ENCODE peak calls at places on chromosome 4, in five cellular contexts. Y is lower lobe of right lung, N is tibial artery, O is SJSA1, H is psoas muscle. G is an unnamed sample.

GRCh38 chr4:108045687-108046024 is 56.0 kb downstream of the HADH start:
- DNase-seq in Y (peak; percentile 61), N (no peak), O (no peak), H (peak; percentile 59), G (peak; percentile 60)

GRCh38 chr4:135032670-135033069 is 831.1 kb upstream of the PABPC4L start:
- DNase-seq in Y (no peak), N (no peak), O (no peak), H (no peak), G (no peak)

GRCh38 chr4:185504098-185505047 is 30.9 kb downstream of the PDLIM3 start:
- DNase-seq in Y (peak; percentile 65), N (peak; percentile 74), O (no peak), H (peak; percentile 92), G (peak; percentile 91)

GRCh38 chr4:142705820-142706219 is 140.3 kb downstream of the INPP4B start:
- DNase-seq in Y (no peak), N (no peak), O (no peak), H (no peak), G (no peak)

GRCh38 chr4:85864806-85865205 is 389.9 kb downstream of the ARHGAP24 start:
- DNase-seq in Y (no peak), N (no peak), O (no peak), H (no peak), G (no peak)

GRCh38 chr4:14445882-14446281 is 556.4 kb upstream of the CPEB2 start:
- DNase-seq in Y (no peak), N (no peak), O (no peak), H (no peak), G (no peak)

GRCh38 chr4:143294310-143294709 is 42.4 kb upstream of the GAB1 start:
- DNase-seq in Y (peak; percentile 58), N (peak; percentile 66), O (no peak), H (peak; percentile 83), G (peak; percentile 89)

GRCh38 chr4:52751349-52751911 is at the start of gene ERVMER34-1:
- DNase-seq in Y (peak; percentile 80), N (peak; percentile 32), O (no peak), H (peak; percentile 52), G (peak; percentile 45)

GRCh38 chr4:173505924-173506779 is 23.9 kb downstream of the HAND2 start:
- DNase-seq in Y (no peak), N (peak; percentile 66), O (no peak), H (no peak), G (peak; percentile 75)

GRCh38 chr4:6343950-6344408 is 74.3 kb downstream of the WFS1 start:
- DNase-seq in Y (peak; percentile 18), N (no peak), O (peak; percentile 5), H (no peak), G (peak; percentile 54)

GRCh38 chr4:24594887-24595286 is 10.5 kb upstream of the DHX15 start:
- DNase-seq in Y (no peak), N (no peak), O (no peak), H (no peak), G (no peak)

GRCh38 chr4:84498203-84499026 is 677 bp downstream of the NKX6-1 start:
- DNase-seq in Y (no peak), N (no peak), O (peak; percentile 63), H (no peak), G (peak; percentile 87)

GRCh38 chr4:21948347-21949072 is at the start of gene KCNIP4:
- DNase-seq in Y (no peak), N (no peak), O (no peak), H (peak; percentile 45), G (peak; percentile 72)

GRCh38 chr4:48645225-48645794 is 134.8 kb downstream of the FRYL start:
- DNase-seq in Y (no peak), N (no peak), O (no peak), H (no peak), G (no peak)

GRCh38 chr4:16710198-16710597 is 188.2 kb downstream of the LDB2 start:
- DNase-seq in Y (no peak), N (no peak), O (no peak), H (no peak), G (no peak)

GRCh38 chr4:162461952-162462351 is 298.2 kb upstream of the FSTL5 start:
- DNase-seq in Y (no peak), N (no peak), O (no peak), H (no peak), G (no peak)

GRCh38 chr4:38111024-38111423 is 150.8 kb downstream of the PTTG2 start:
- DNase-seq in Y (no peak), N (no peak), O (no peak), H (no peak), G (no peak)

GRCh38 chr4:142883433-142883832 is 37.3 kb upstream of the INPP4B start:
- DNase-seq in Y (no peak), N (no peak), O (no peak), H (no peak), G (no peak)

GRCh38 chr4:159677521-159677920 is 574.6 kb downstream of the RAPGEF2 start:
- DNase-seq in Y (no peak), N (no peak), O (no peak), H (no peak), G (no peak)

GRCh38 chr4:1042352-1043025 is 31.1 kb downstream of the FGFRL1 start:
- DNase-seq in Y (peak; percentile 28), N (no peak), O (no peak), H (no peak), G (peak; percentile 44)

GRCh38 chr4:123554263-123554662 is 157.7 kb downstream of the SPRY1 start:
- DNase-seq in Y (no peak), N (no peak), O (no peak), H (no peak), G (no peak)

GRCh38 chr4:153140294-153140693 is 63.9 kb upstream of the TRIM2 start:
- DNase-seq in Y (no peak), N (no peak), O (no peak), H (no peak), G (no peak)

GRCh38 chr4:48290146-48290772 is 20.6 kb upstream of the TEC start:
- DNase-seq in Y (no peak), N (no peak), O (no peak), H (no peak), G (no peak)

GRCh38 chr4:72984351-72984750 is 85.2 kb downstream of the COX18 start:
- DNase-seq in Y (no peak), N (no peak), O (no peak), H (no peak), G (no peak)

GRCh38 chr4:77510367-77510766 is 95.3 kb upstream of the CXCL13 start:
- DNase-seq in Y (no peak), N (no peak), O (no peak), H (no peak), G (no peak)

GRCh38 chr4:103786014-103786413 is 66.2 kb upstream of the TACR3 start:
- DNase-seq in Y (no peak), N (no peak), O (peak; percentile 9), H (no peak), G (no peak)

GRCh38 chr4:8528713-8529112 is 51.5 kb upstream of the GPR78 start:
- DNase-seq in Y (no peak), N (no peak), O (peak; percentile 69), H (no peak), G (no peak)

GRCh38 chr4:107314156-107314555 is 278.0 kb upstream of the DKK2 start:
- DNase-seq in Y (no peak), N (no peak), O (no peak), H (no peak), G (no peak)

GRCh38 chr4:128861856-128862518 is 52.5 kb downstream of the JADE1 start:
- DNase-seq in Y (peak; percentile 58), N (no peak), O (no peak), H (no peak), G (no peak)

GRCh38 chr4:128859887-128860774 is 50.6 kb downstream of the JADE1 start:
- DNase-seq in Y (no peak), N (no peak), O (no peak), H (no peak), G (no peak)

GRCh38 chr4:128856246-128856645 is 46.7 kb downstream of the JADE1 start:
- DNase-seq in Y (no peak), N (no peak), O (no peak), H (no peak), G (no peak)

GRCh38 chr4:128855656-128856055 is 46.2 kb downstream of the JADE1 start:
- DNase-seq in Y (no peak), N (no peak), O (no peak), H (no peak), G (no peak)

GRCh38 chr4:128858875-128859696 is 49.6 kb downstream of the JADE1 start:
- DNase-seq in Y (no peak), N (no peak), O (no peak), H (no peak), G (peak; percentile 56)
- H3K27ac ChIP-seq in Y (no peak overlapping the region), N (no peak overlapping the region), O (no peak overlapping the region), H (no peak overlapping the region), G (no peak overlapping the region)

GRCh38 chr4:149881744-149882143 is 66.1 kb upstream of the IQCM start:
- DNase-seq in Y (no peak), N (no peak), O (no peak), H (no peak), G (no peak)
- H3K4me1 ChIP-seq in Y (peaks cover 4% of the 10 kb centered on the region), N (no peaks in the 10 kb centered on the region), O (peaks cover 18% of the 10 kb centered on the region), H (no peaks in the 10 kb centered on the region), G (no peaks in the 10 kb centered on the region)

DNA sequence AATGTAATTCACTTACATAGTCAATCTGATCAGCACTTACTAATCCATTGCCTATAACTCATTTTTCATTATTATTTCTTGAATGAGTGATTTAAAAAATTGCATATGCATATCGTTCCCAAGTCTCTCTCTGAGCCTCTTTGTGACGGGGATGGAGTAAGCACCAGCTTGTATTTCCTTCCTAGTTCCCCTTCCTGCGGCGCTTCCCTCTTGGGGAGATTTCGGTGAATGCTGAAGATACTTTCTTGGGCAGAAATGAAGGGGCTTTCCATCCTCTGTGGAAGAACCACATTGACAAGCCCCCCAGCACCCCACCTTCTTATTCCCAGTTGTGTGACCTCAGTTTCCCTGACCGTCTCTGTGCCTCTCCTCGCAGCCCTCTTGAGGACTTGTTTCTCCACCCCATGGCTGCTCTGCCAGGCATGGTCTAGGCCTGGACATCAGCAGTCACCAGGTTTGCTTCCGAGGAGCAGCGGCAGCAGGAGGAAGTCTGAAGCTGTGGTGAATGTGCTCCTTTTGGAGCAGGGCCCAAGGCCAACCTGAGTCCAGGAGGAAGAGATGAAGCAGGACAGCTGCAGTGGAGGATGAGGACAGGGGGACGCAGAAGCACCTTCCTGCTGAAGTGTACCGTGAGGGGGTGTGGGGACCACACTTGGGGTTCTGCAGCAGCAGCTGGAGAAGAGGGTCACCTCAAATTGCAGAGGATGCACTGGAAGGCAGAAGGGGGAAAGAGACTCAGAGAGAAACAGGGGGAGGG is 124.9 kb downstream of the IRF2 start:
- DNase-seq in Y (no peak), N (no peak), O (no peak), H (no peak), G (no peak)
- H3K4me3 ChIP-seq in Y (no peak overlapping the region), N (no peak overlapping the region), O (no peak overlapping the region), H (no peak overlapping the region), G (no peak overlapping the region)

DNA sequence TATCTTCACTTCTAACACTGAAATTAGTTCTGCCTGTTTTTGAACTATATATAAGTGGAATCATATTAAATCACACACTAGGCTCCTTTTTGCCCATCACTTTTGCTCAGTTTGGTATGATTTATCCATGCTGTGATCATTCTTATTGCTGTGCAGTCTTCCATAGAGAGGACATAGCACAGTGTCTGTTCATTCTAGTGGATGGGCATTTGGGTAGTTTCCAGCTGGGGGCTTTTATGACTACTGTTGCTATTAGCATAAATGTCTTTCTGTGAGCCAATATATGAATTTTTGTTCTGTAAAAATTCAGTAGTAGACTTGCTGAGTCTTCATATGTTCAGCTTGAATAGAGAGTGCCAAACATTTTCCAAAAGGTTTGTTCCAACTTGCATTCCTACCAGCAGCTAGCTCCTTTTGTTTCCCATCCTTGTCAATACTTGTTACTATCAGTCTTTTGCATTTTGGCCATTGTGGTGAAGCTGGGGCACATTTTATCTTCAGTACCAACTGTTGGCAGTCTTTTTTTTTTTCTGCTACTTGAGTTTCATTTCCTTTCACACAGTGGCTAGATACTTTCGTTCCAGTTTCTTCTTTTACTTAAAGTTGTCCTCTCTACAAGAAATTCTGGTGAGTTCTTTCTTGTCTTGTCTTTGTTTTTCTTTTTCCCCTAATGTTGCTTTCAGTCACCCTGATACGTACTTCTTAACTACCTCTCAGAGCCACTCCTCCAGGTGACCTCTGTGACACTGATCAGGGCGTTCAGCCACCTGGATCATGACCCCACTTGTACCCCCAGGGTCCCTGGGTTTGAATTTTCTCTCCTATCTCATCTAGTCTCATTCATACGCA is 87.0 kb downstream of the ANXA3 start:
- DNase-seq in Y (no peak), N (no peak), O (no peak), H (no peak), G (no peak)
- H3K27ac ChIP-seq in Y (no peak overlapping the region), N (no peak overlapping the region), O (no peak overlapping the region), H (no peak overlapping the region), G (no peak overlapping the region)